ENCODE peak calls at places on chromosomes 7 and 10, in five cellular contexts. Q, Z, S, Y and N are unnamed samples.

GRCh38 chr7:30687604-30688003 is 5.3 kb upstream of the CRHR2 start:
- DNase-seq in Y (peak; percentile 33), Z (no peak), S (no peak), Q (no peak), N (no peak)

GRCh38 chr7:151125459-151125834 is 39.2 kb downstream of the AGAP3 start:
- DNase-seq in Y (no peak), S (no peak), Z (no peak), Q (no peak), N (no peak)

GRCh38 chr10:36759111-36759805 is 366.1 kb upstream of the ANKRD30A start:
- DNase-seq in Z (no peak), Y (no peak), Q (no peak), S (peak; percentile 93), N (peak; percentile 95)

GRCh38 chr7:111356941-111357340 is 205.4 kb downstream of the IMMP2L start:
- DNase-seq in Q (no peak), S (peak; percentile 5), Z (no peak), Y (no peak), N (peak; percentile 16)

GRCh38 chr10:133097961-133098360 is 10.2 kb downstream of the ADGRA1 start:
- DNase-seq in Q (no peak), S (no peak), Z (no peak), Y (no peak), N (no peak)

GRCh38 chr10:71547290-71547689 is 150.6 kb downstream of the CDH23 start:
- DNase-seq in S (no peak), Z (no peak), Y (no peak), Q (no peak), N (no peak)

GRCh38 chr10:49265885-49266284 is 33.1 kb upstream of the C10orf71 start:
- DNase-seq in Q (no peak), Z (no peak), S (no peak), Y (no peak), N (no peak)

GRCh38 chr7:101586078-101586941 is 42.8 kb downstream of the MYL10 start:
- DNase-seq in Y (peak; percentile 32), S (no peak), Z (no peak), Q (no peak), N (no peak)

GRCh38 chr10:96902117-96902516 is 70.0 kb downstream of the LCOR start:
- DNase-seq in Y (no peak), Z (no peak), Q (no peak), S (no peak), N (no peak)

GRCh38 chr7:67854236-67854635 is 857.6 kb downstream of the TYW1 start:
- DNase-seq in Y (no peak), Z (peak; percentile 47), S (no peak), Q (no peak), N (no peak)

GRCh38 chr10:123808286-123808685 is 83.3 kb downstream of the CPXM2 start:
- DNase-seq in S (no peak), Z (no peak), Y (no peak), Q (no peak), N (peak; percentile 28)

GRCh38 chr10:80460399-80461207 is 6.5 kb downstream of the TSPAN14 start:
- DNase-seq in Q (peak; percentile 89), Z (peak; percentile 19), Y (peak; percentile 89), S (peak; percentile 63), N (peak; percentile 49)

GRCh38 chr10:78331391-78331922 is 297.8 kb downstream of the RPS24 start:
- DNase-seq in S (peak; percentile 76), Q (peak; percentile 8), Y (no peak), Z (no peak), N (peak; percentile 83)

GRCh38 chr10:25176421-25176968 is 1.7 kb downstream of the GPR158 start:
- DNase-seq in S (no peak), Y (no peak), Q (no peak), Z (peak; percentile 56), N (no peak)

GRCh38 chr10:22433875-22434274 is 88.6 kb downstream of the SPAG6 start:
- DNase-seq in S (peak; percentile 96), Y (no peak), Q (no peak), Z (no peak), N (peak; percentile 94)

GRCh38 chr7:28481131-28481926 is 69.0 kb downstream of the CREB5 start:
- DNase-seq in Q (no peak), Z (no peak), S (peak; percentile 65), Y (no peak), N (peak; percentile 52)

GRCh38 chr10:62059424-62059913 is 158.0 kb downstream of the ARID5B start:
- DNase-seq in Q (no peak), Y (no peak), S (no peak), Z (no peak), N (peak; percentile 71)

GRCh38 chr7:47485640-47486435 is 96.1 kb downstream of the TNS3 start:
- DNase-seq in Z (no peak), Y (peak; percentile 67), S (peak; percentile 45), Q (peak; percentile 91), N (no peak)

GRCh38 chr7:101549734-101550133 is 79.4 kb downstream of the MYL10 start:
- DNase-seq in Y (peak; percentile 45), Z (no peak), S (no peak), Q (no peak), N (no peak)

GRCh38 chr7:139769066-139769465 is 8.7 kb downstream of the HIPK2 start:
- DNase-seq in Q (no peak), Y (no peak), S (no peak), Z (no peak), N (no peak)

GRCh38 chr10:8913720-8914119 is 859.2 kb downstream of the GATA3 start:
- DNase-seq in Y (no peak), Z (no peak), S (no peak), Q (no peak), N (peak; percentile 0)

GRCh38 chr7:95688931-95689453 is 83.4 kb upstream of the DYNC1I1 start:
- DNase-seq in Q (no peak), S (peak; percentile 1), Z (peak; percentile 40), Y (no peak), N (no peak)

GRCh38 chr7:151490706-151491105 is 29.0 kb downstream of the RHEB start:
- DNase-seq in Y (no peak), S (no peak), Q (no peak), Z (no peak), N (no peak)

GRCh38 chr10:3623746-3624145 is 161.3 kb downstream of the KLF6 start:
- DNase-seq in Z (no peak), Y (no peak), S (peak; percentile 87), Q (peak; percentile 25), N (peak; percentile 85)

GRCh38 chr7:112202819-112203218 is 3.4 kb downstream of the DOCK4 start:
- DNase-seq in S (no peak), Z (no peak), Y (peak; percentile 55), Q (peak; percentile 30), N (peak; percentile 13)

GRCh38 chr7:107751113-107751512 is 7.2 kb downstream of the CBLL1 start:
- DNase-seq in Q (no peak), S (no peak), Y (no peak), Z (no peak), N (no peak)

GRCh38 chr7:90595801-90596683 is at the start of gene CDK14:
- DNase-seq in Q (peak; percentile 84), Z (peak; percentile 80), S (peak; percentile 53), Y (peak; percentile 89), N (peak; percentile 54)

GRCh38 chr7:123643495-123644428 is 11.9 kb upstream of the LMOD2 start:
- DNase-seq in Y (no peak), Q (no peak), S (peak; percentile 70), Z (no peak), N (peak; percentile 87)

GRCh38 chr7:152923711-152924110 is 164.2 kb downstream of the ACTR3B start:
- DNase-seq in Z (no peak), Q (no peak), S (no peak), Y (no peak), N (no peak)

GRCh38 chr10:86684305-86684704 is 16.0 kb downstream of the LDB3 start:
- DNase-seq in Y (peak; percentile 86), Z (no peak), S (peak; percentile 35), Q (no peak), N (peak; percentile 21)
- TF ChIP-seq CTCF in Y (peak; percentile 21), Z (peak; percentile 45), S (peak; percentile 79), Q (no peak), N (peak; percentile 40)

GRCh38 chr7:40760997-40761396 is 626.2 kb downstream of the SUGCT start:
- DNase-seq in Y (no peak), Z (no peak), S (no peak), Q (no peak), N (no peak)

GRCh38 chr7:40760293-40760964 is 625.6 kb downstream of the SUGCT start:
- DNase-seq in Z (no peak), Y (no peak), S (no peak), Q (no peak), N (no peak)

GRCh38 chr7:40761757-40762342 is 627.0 kb downstream of the SUGCT start:
- DNase-seq in Y (no peak), S (peak; percentile 24), Z (no peak), Q (no peak), N (peak; percentile 45)

GRCh38 chr7:40763319-40764287 is 628.8 kb downstream of the SUGCT start:
- DNase-seq in S (peak; percentile 86), Y (no peak), Z (no peak), Q (no peak), N (peak; percentile 55)

GRCh38 chr7:40765633-40766032 is 630.8 kb downstream of the SUGCT start:
- DNase-seq in Y (no peak), Q (no peak), S (no peak), Z (no peak), N (no peak)
- H3K4me3 ChIP-seq in Y (no peak overlapping the region), Q (no peak overlapping the region), S (no peak overlapping the region), Z (no peak overlapping the region), N (no peak overlapping the region)

DNA sequence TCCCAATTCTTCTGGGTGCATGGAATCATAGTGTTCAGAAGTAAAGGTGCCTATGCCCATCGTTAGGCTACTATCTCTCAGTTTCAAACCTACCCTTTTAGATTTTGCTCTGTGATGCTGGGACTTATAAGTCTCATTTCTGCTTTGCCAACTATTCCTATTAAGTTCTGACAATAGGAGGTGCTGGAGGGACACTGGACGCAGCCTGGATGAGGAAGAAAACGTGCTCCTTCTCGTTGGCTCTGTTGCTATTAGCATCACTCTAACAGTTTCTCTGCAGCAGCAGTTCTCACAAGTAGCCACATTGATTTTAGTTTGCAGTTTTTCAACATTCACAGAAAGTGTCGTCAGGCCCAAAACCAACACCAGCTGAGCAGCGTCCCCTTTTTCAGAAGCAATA is 72.4 kb downstream of the ABCC2 start:
- DNase-seq in Z (no peak), Y (no peak), Q (no peak), S (peak; percentile 83), N (peak; percentile 88)
- TF ChIP-seq CTCF in Z (peak; percentile 33), Y (peak; percentile 19), Q (peak; percentile 27), S (peak; percentile 77), N (peak; percentile 76)

DNA sequence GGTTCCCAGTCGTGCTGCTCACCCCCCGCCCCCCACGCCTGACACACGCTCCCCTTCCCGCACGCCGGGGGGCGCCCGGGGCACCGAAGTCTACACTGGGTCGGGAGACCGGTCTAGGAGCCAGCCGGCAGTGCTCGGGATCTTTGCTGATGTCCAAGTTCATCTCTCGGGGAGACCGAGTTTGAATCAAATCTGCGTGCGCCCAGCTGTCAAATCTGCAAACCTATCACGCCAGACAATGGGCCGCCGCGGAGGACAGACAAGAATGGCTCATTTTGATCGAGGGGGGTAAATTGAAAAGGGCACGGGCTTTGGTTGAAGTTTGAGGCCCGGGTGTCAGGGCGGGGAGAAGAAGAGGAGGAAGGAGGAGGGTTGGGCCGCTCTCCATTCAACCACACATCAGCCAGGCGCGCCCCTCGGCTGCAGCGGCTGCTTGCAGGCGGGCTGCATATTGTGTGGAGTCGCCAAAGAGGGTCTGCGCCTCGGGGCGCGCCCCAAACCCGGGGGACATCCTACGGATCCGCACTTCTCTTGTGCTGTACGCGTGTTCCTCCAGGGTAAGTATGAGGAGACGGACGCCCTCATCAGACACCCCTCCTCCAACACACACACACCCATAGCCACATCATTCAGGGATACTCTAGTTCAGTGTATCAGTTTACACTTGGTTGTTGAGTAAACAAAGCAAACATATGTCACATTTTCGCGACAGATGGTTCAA is 1.3 kb upstream of the GFRA1 start:
- DNase-seq in Z (no peak), S (no peak), Y (peak; percentile 79), Q (peak; percentile 16), N (no peak)
- H3K4me3 ChIP-seq in Z (peak overlapping the region; percentile 58), S (peak overlapping the region; percentile 47), Y (no peak overlapping the region), Q (no peak overlapping the region), N (no peak overlapping the region)